ENCODE peak calls at places on chromosomes 4 and X, in six cellular contexts. V is BE2C, O is left ventricle myocardium inferior, G is ovary, M is bronchial epithelial cell, W is fibroblast of pulmonary artery. K is an unnamed sample.

GRCh38 chrX:254630-255215 is 26.5 kb upstream of the PLCXD1 start:
- DNase-seq in G (no peak), M (no peak), V (no peak), W (no peak), O (no peak), K (no peak)

GRCh38 chrX:119292445-119292844 is 56.4 kb downstream of the PGRMC1 start:
- DNase-seq in G (no peak), O (no peak), V (no peak), M (peak; percentile 10), W (no peak), K (no peak)

GRCh38 chr4:108342325-108342986 is 173.7 kb upstream of the LEF1 start:
- DNase-seq in V (no peak), G (no peak), W (no peak), O (no peak), M (no peak), K (no peak)

GRCh38 chrX:150405576-150405975 is 42.5 kb downstream of the MAMLD1 start:
- DNase-seq in O (no peak), W (no peak), V (no peak), G (no peak), M (no peak), K (no peak)

GRCh38 chrX:70434352-70434866 is 10.2 kb upstream of the DLG3 start:
- DNase-seq in V (peak; percentile 89), W (peak; percentile 73), O (peak; percentile 87), M (peak; percentile 63), G (peak; percentile 89), K (peak; percentile 73)

GRCh38 chrX:14006489-14006888 is 23.2 kb downstream of the GEMIN8 start:
- DNase-seq in W (no peak), M (no peak), V (no peak), G (no peak), O (no peak), K (no peak)

GRCh38 chrX:46294234-46294633 is 251.0 kb downstream of the ZNF674 start:
- DNase-seq in O (no peak), W (no peak), G (no peak), M (no peak), V (no peak), K (peak; percentile 51)

GRCh38 chr4:69054578-69055200 is 41.6 kb upstream of the UGT2B7 start:
- DNase-seq in M (peak; percentile 94), G (no peak), V (no peak), O (no peak), W (peak; percentile 95), K (peak; percentile 84)

GRCh38 chr4:165502919-165503907 is 124.4 kb downstream of the CPE start:
- DNase-seq in O (no peak), V (no peak), G (no peak), M (peak; percentile 40), W (peak; percentile 68), K (peak; percentile 51)

GRCh38 chrX:14851526-14851925 is 21.3 kb downstream of the FANCB start:
- DNase-seq in W (no peak), V (no peak), M (no peak), G (no peak), O (no peak), K (no peak)

GRCh38 chr4:57303012-57303751 is 193.0 kb upstream of the IGFBP7 start:
- DNase-seq in V (no peak), O (no peak), W (peak; percentile 3), M (peak; percentile 3), G (no peak), K (no peak)

GRCh38 chr4:72569719-72570235 is 756 bp upstream of the ADAMTS3 start:
- DNase-seq in G (no peak), W (peak; percentile 46), M (peak; percentile 7), O (no peak), V (no peak), K (peak; percentile 6)

GRCh38 chr4:76625316-76625715 is 190.3 kb downstream of the SHROOM3 start:
- DNase-seq in V (no peak), M (no peak), G (no peak), W (no peak), O (no peak), K (no peak)

GRCh38 chr4:76624271-76624681 is 189.2 kb downstream of the SHROOM3 start:
- DNase-seq in O (no peak), W (peak; percentile 93), M (peak; percentile 92), V (no peak), G (peak; percentile 59), K (peak; percentile 96)

GRCh38 chr4:76623217-76624060 is 188.4 kb downstream of the SHROOM3 start:
- DNase-seq in M (peak; percentile 61), W (no peak), G (no peak), O (no peak), V (no peak), K (no peak)

GRCh38 chr4:76630748-76631147 is 195.7 kb downstream of the SHROOM3 start:
- DNase-seq in G (no peak), V (no peak), O (no peak), W (no peak), M (no peak), K (no peak)

DNA sequence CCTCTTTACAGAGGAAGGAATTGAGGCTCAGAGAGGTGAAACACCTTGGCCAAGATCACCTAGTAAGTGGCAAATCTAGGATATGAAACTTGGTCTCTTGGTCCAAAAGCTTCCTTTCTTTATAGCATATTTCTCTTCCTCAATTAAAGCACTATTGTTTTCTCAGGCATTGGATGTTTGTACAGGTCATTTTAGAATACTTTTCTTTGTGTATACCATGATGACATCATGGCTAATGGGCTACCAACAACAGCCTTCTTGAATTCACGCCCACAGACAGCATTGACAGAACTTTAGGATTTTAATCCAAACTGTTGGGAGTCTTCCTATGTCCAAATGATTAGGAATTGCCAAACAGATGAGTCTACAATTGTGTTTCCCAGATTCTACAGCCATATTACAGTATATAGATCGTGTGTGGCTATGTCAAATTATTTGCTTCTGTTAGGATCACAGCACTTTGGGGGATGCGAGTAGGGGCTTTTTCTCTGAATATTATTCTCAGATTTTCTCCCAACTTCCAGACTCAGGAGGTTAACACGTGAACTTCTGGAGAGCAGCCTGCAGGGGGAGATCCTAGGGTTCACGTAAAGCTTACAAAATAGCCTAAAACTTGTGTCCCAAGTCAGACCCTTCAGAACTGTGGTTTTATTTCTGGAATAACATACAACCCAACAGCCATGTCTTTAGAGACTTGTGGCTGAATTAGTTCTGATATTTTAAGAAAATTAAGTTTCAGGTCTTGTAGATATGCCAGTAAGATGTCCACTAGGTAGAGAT is 191.8 kb downstream of the SHROOM3 start:
- DNase-seq in M (no peak), G (no peak), O (no peak), W (peak; percentile 38), V (peak; percentile 13), K (peak; percentile 47)
- TF ChIP-seq CTCF in M (peak; percentile 23), G (no peak), O (peak; percentile 18), W (peak; percentile 46), V (peak; percentile 60), K (peak; percentile 64)

GRCh38 chrX:24563291-24564010 is 83.7 kb downstream of the PCYT1B start:
- DNase-seq in W (no peak), O (no peak), G (no peak), M (no peak), V (no peak), K (no peak)

GRCh38 chrX:24566233-24566632 is 80.9 kb downstream of the PCYT1B start:
- DNase-seq in V (no peak), G (no peak), W (no peak), M (no peak), O (no peak), K (no peak)

GRCh38 chrX:24561121-24561520 is 86.0 kb downstream of the PCYT1B start:
- DNase-seq in V (no peak), W (peak; percentile 23), O (no peak), G (no peak), M (peak; percentile 16), K (peak; percentile 22)
- TF ChIP-seq CTCF in V (peak; percentile 22), W (peak; percentile 21), O (no peak), G (no peak), M (peak; percentile 8), K (peak; percentile 31)

DNA sequence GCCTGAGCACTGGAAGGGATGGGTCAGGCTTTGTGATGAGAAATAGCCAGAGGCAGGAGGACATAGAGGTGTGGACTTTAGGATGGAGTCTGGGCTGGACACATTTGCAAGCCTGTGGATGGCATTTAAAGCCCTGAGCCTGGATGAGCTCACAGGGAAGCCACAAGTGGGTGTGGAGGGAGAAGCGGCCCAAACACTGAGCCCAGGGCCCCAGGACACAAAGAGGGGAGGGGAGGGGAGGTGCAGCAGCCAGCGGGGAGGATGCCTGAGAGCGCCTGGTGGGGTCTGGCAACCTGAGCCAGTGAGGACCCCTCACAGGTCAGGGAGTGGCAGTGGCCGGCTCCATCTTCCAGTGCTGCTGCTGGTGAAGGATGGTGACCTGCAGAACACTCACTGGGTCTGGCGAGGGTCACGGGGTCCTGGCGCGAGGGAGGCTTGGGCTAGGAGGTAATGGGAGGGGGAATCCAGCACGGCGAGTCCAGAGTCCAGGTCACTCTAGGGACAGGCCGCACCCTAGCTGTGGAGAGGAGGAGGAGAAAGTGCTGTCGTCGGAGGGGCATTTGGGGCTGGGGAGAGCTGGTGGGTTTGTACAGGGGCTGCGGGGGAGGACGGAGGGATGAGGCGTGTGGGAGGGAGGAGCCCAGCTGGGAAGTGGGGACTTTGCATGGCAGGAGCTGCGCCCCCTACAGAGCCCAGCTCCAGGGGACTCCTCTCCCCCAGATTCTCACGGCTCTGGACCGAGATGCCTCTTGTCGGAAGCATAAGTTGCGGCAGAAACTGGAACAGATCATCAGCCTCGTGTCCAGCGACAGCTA is 7.0 kb downstream of the LAGE3 start:
- DNase-seq in G (no peak), M (no peak), V (no peak), O (no peak), W (no peak), K (no peak)
- TF ChIP-seq CTCF in G (no peak), M (no peak), V (no peak), O (no peak), W (no peak), K (no peak)

DNA sequence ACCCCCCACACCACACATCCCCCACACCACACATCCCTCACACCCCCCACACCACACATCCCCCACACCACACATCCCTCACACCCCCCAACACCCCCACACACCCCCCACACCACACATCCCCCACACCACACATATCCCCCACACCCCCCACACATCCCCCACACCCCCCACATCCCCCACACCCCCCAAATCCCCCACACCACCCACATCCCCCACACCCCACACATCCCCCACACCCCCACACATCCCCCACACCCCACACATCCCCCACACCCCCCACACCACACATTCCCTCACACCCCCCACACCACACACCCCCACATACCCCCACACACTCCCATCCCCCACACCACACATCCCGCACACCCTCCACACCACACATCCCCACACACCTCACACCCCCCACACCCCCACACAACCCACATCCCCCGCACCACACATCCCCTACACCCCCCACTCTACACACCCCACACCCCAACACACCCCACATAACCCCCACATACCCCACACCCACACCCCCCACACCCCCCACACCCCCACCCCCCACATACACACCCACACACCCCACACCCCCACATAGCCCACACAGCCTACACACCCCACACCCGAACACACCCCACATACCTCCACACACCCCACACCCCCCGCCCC is 172.9 kb downstream of the DCLK2 start:
- DNase-seq in G (no peak), O (no peak), V (no peak), W (no peak), M (no peak), K (no peak)
- TF ChIP-seq CTCF in G (no peak), O (no peak), V (no peak), W (no peak), M (no peak), K (no peak)

K was measured in fibroblast of villous mesenchyme.